ENCODE peak calls at places on chromosomes 3 and 15, in eight cellular contexts. P is stomach; H is B cell; G is activated CD8-positive, alpha-beta T cell treated with anti-CD3 and anti-CD28 coated beads for 36 hours; Q is SK-N-SH; F is fibroblast of mammary gland; Y is Panc1; K is AG10803. B is an unnamed sample.
A peak's percentile ranks its signal among the peaks of the same experiment; 100 is the strongest.

GRCh38 chr15:67400890-67401289 is 120.0 kb upstream of the C15orf61 start:
- DNase-seq in P (no peak), H (no peak), G (no peak), Q (no peak), F (no peak), Y (no peak), K (no peak), B (no peak)

GRCh38 chr3:141439589-141439988 is 47.2 kb upstream of the RASA2 start:
- DNase-seq in P (no peak), H (no peak), G (no peak), Q (no peak), F (no peak), Y (no peak), K (no peak), B (peak; percentile 0)

GRCh38 chr3:67459131-67459530 is 195.3 kb downstream of the SUCLG2 start:
- DNase-seq in P (no peak), H (no peak), G (no peak), Q (no peak), F (no peak), Y (no peak), K (no peak), B (no peak)

GRCh38 chr3:61448378-61448777 is 113.0 kb upstream of the PTPRG start:
- DNase-seq in P (no peak), H (no peak), G (no peak), Q (no peak), F (peak; percentile 36), Y (no peak), K (no peak), B (no peak)

GRCh38 chr15:45332694-45333093 is 45.6 kb downstream of the GATM start:
- DNase-seq in P (no peak), H (no peak), G (no peak), Q (no peak), F (no peak), Y (no peak), K (no peak), B (no peak)

GRCh38 chr15:96058103-96058851 is 272.2 kb upstream of the NR2F2 start:
- DNase-seq in P (no peak), H (peak; percentile 31), G (no peak), Q (no peak), F (no peak), Y (no peak), K (no peak), B (no peak)

GRCh38 chr3:187186801-187187421 is 10.4 kb upstream of the RTP1 start:
- DNase-seq in P (peak; percentile 59), H (no peak), G (no peak), Q (no peak), F (peak; percentile 81), Y (no peak), K (peak; percentile 67), B (no peak)

GRCh38 chr3:112012205-112012604 is 13.5 kb downstream of the TAGLN3 start:
- DNase-seq in P (no peak), H (no peak), G (no peak), Q (no peak), F (no peak), Y (no peak), K (no peak), B (no peak)

GRCh38 chr3:18237251-18238005 is 187.7 kb downstream of the SATB1 start:
- DNase-seq in P (no peak), H (no peak), G (peak; percentile 28), Q (no peak), F (peak; percentile 73), Y (no peak), K (peak; percentile 17), B (no peak)

GRCh38 chr3:67381667-67382272 is 272.6 kb downstream of the SUCLG2 start:
- DNase-seq in P (no peak), H (no peak), G (peak; percentile 40), Q (peak; percentile 23), F (peak; percentile 46), Y (no peak), K (peak; percentile 20), B (no peak)

GRCh38 chr15:65920121-65920520 is 50.8 kb downstream of the RAB11A start:
- DNase-seq in P (peak; percentile 41), H (no peak), G (no peak), Q (no peak), F (no peak), Y (no peak), K (no peak), B (no peak)

GRCh38 chr3:131386429-131386926 is 4.9 kb downstream of the NUDT16 start:
- DNase-seq in P (peak; percentile 69), H (no peak), G (peak; percentile 4), Q (no peak), F (peak; percentile 27), Y (no peak), K (peak; percentile 18), B (no peak)

GRCh38 chr15:80615783-80616391 is 79.2 kb upstream of the ABHD17C start:
- DNase-seq in P (peak; percentile 69), H (no peak), G (no peak), Q (peak; percentile 59), F (peak; percentile 82), Y (no peak), K (peak; percentile 96), B (peak; percentile 76)

GRCh38 chr3:65556934-65557577 is 481.7 kb downstream of the MAGI1 start:
- DNase-seq in P (no peak), H (no peak), G (no peak), Q (no peak), F (no peak), Y (no peak), K (no peak), B (no peak)

GRCh38 chr15:48307586-48307985 is 23.6 kb upstream of the DUT start:
- DNase-seq in P (no peak), H (no peak), G (no peak), Q (no peak), F (peak; percentile 3), Y (no peak), K (no peak), B (no peak)

DNA sequence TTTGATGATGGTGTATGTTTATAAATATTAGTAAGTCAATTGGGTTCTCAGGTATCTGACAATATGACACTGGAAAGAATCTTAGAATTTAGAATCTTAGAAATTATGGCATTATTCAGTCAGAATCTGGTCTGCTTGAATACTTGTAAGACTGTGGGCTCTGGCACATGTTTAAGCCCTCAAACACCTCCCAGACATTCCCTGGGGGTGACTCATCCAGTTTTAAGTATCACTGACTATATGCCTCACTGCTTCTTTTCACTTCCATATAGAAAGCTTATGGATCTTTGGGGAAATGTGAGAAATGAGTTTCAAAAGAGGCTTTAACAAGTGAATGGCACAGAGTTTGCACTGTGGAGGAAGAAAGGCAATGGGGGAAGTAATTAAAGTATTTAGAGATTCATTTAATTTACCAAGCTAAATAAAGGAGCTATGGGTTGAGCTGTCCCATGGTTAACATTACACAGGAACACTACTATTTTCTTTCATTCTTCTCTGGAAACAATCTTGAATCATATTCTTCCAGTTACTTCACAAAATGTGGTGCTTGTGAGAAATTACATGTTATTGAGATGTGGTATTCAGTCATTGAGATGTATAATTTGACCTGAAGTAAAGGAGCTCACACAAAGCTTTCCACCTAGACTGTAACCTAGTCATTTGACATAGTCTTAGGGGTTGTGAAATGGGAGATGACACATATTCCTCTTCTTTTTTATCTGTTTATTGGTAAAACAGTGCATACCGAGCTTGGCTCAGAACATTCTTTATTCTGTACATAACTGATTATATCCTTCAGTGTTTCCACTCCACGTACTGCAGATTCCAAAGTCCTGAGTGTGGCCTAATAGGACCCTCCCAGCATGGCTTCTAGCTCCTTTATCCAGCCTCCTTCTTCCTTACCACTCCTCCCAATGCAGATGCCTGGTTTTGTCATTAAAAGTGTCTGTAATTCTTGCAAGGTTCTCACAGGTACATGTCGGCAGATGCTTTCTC is 544.6 kb upstream of the NECTIN3 start:
- DNase-seq in P (no peak), H (no peak), G (no peak), Q (no peak), F (peak; percentile 94), Y (no peak), K (peak; percentile 95), B (no peak)
- TF ChIP-seq CTCF in P (no peak), H (no peak), G (no peak), Q (no peak), F (no peak), Y (no peak), K (no peak), B (no peak)

DNA sequence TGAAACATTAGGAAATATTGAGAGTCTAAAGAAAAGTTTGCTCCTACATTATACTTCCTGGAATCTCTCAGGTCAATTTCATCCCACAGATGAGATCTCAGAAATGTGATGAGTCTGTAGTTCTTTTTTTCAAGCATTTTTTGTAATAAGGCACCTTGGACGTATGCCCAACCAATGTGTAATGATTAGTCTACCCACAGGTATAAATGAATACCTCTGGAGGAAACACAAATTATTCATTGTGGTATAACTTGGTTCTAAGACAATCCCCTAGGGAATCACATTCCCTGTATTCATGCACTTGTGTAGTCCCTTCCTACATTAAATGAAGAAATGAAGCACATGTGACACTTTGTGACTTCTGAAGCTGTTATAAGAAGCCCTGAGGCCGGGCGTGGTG is 596.2 kb upstream of the UBE2E2 start:
- DNase-seq in P (no peak), H (no peak), G (no peak), Q (no peak), F (peak; percentile 2), Y (no peak), K (no peak), B (no peak)
- TF ChIP-seq CTCF in P (no peak), H (no peak), G (no peak), Q (no peak), F (no peak), Y (no peak), K (no peak), B (no peak)

GRCh38 chr3:26963356-26963742 is 340.8 kb downstream of the LRRC3B start:
- DNase-seq in P (no peak), H (no peak), G (no peak), Q (no peak), F (no peak), Y (no peak), K (no peak), B (no peak)
- TF ChIP-seq CTCF in P (no peak), H (no peak), G (no peak), Q (peak; percentile 14), F (no peak), Y (peak; percentile 39), K (no peak), B (no peak)

GRCh38 chr15:63900306-63900705 is 66.6 kb upstream of the HERC1 start:
- DNase-seq in P (no peak), H (no peak), G (no peak), Q (no peak), F (no peak), Y (no peak), K (no peak), B (no peak)

GRCh38 chr15:63901912-63902670 is 68.3 kb upstream of the HERC1 start:
- DNase-seq in P (no peak), H (no peak), G (no peak), Q (no peak), F (no peak), Y (no peak), K (no peak), B (no peak)

GRCh38 chr15:63896336-63897115 is 62.8 kb upstream of the HERC1 start:
- DNase-seq in P (no peak), H (no peak), G (peak; percentile 71), Q (no peak), F (peak; percentile 73), Y (no peak), K (peak; percentile 69), B (no peak)

GRCh38 chr15:63895787-63896218 is 62.1 kb upstream of the HERC1 start:
- DNase-seq in P (no peak), H (no peak), G (no peak), Q (no peak), F (no peak), Y (no peak), K (no peak), B (no peak)

DNA sequence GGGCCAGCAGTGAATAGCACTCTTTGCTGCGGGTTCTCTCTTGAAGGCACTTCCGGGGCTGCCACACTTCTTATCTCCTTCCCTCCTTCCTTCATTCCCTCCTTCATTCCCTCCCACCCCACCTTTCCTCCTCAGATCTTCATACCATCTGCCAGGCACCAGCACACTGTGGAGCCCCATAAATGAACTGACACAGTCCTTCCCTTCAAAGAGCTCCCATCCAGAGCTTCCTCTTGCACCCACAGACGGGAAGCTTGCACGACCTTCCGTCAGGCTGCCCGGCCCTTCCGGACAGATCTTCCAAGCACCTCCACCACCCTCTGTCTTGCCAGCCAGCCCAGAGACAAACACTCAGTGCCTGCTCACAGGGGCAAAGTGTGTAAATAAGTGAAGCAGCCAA is 65.4 kb upstream of the HERC1 start:
- DNase-seq in P (no peak), H (no peak), G (no peak), Q (no peak), F (no peak), Y (no peak), K (no peak), B (no peak)
- TF ChIP-seq CTCF in P (no peak), H (no peak), G (no peak), Q (no peak), F (no peak), Y (no peak), K (no peak), B (no peak)